ENCODE peak calls at places on chromosomes 2 and 18, in nine cellular contexts. I, V, K, D, Q, Y, J, S and N are unnamed samples.
A peak's percentile ranks its signal among the peaks of the same experiment; 100 is the strongest.

GRCh38 chr2:226184940-226185575 is 614.6 kb downstream of the IRS1 start:
- DNase-seq in K (no peak), D (no peak), V (no peak), Q (no peak), J (no peak), Y (no peak), S (no peak), I (no peak), N (no peak)

GRCh38 chr2:149451417-149452165 is 121.2 kb downstream of the LYPD6 start:
- DNase-seq in Y (no peak), J (no peak), V (no peak), D (peak; percentile 23), K (no peak), S (no peak), Q (no peak), I (no peak), N (no peak)

GRCh38 chr2:213098612-213099011 is 52.8 kb downstream of the IKZF2 start:
- DNase-seq in K (no peak), V (no peak), Y (no peak), S (peak; percentile 32), D (no peak), Q (no peak), I (no peak), J (no peak), N (no peak)

GRCh38 chr2:110717734-110718133 is 14.6 kb upstream of the ACOXL start:
- DNase-seq in V (no peak), K (peak; percentile 45), D (no peak), I (no peak), Y (no peak), J (no peak), S (peak; percentile 62), Q (no peak), N (no peak)

GRCh38 chr2:172613035-172613434 is 57.1 kb downstream of the PDK1 start:
- DNase-seq in S (no peak), V (no peak), Y (no peak), Q (no peak), J (no peak), I (no peak), K (no peak), D (peak; percentile 57), N (no peak)

GRCh38 chr2:168639501-168639900 is 162.9 kb upstream of the NOSTRIN start:
- DNase-seq in Y (peak; percentile 40), J (peak; percentile 12), I (no peak), V (no peak), K (peak; percentile 40), S (peak; percentile 37), Q (no peak), D (peak; percentile 29), N (no peak)

GRCh38 chr2:48890732-48891131 is 135.2 kb upstream of the LHCGR start:
- DNase-seq in S (no peak), J (no peak), Y (no peak), V (no peak), D (no peak), K (no peak), Q (no peak), I (no peak), N (no peak)

GRCh38 chr2:170771049-170771937 is 1.1 kb downstream of the ERICH2 start:
- DNase-seq in S (no peak), Y (peak; percentile 43), J (no peak), Q (no peak), D (no peak), K (no peak), I (no peak), V (peak; percentile 15), N (no peak)

GRCh38 chr2:74498500-74499268 is 719 bp downstream of the LBX2 start:
- DNase-seq in K (no peak), Y (peak; percentile 57), S (no peak), J (no peak), V (no peak), I (no peak), D (peak; percentile 41), Q (no peak), N (no peak)

GRCh38 chr18:58037163-58037562 is 6.9 kb upstream of the NEDD4L start:
- DNase-seq in S (no peak), K (no peak), Q (no peak), I (no peak), V (no peak), J (no peak), D (no peak), Y (no peak), N (no peak)

GRCh38 chr2:208311954-208312353 is 45.9 kb downstream of the PIKFYVE start:
- DNase-seq in K (no peak), V (no peak), I (no peak), S (no peak), Y (no peak), J (no peak), D (no peak), Q (no peak), N (no peak)

GRCh38 chr2:95388091-95388692 is 14.3 kb upstream of the FAHD2A start:
- DNase-seq in J (no peak), Q (no peak), K (no peak), D (no peak), S (no peak), Y (no peak), I (no peak), V (no peak), N (no peak)

GRCh38 chr2:8403871-8404270 is 278.0 kb upstream of the ID2 start:
- DNase-seq in D (no peak), Y (no peak), I (no peak), V (no peak), S (peak; percentile 23), J (no peak), K (no peak), Q (no peak), N (no peak)

GRCh38 chr2:102753563-102754159 is 8.2 kb upstream of the TMEM182 start:
- DNase-seq in Y (peak; percentile 64), S (peak; percentile 42), D (peak; percentile 39), K (no peak), I (peak; percentile 59), V (no peak), Q (no peak), J (no peak), N (no peak)

GRCh38 chr2:112906276-112906675 is 4.7 kb upstream of the IL37 start:
- DNase-seq in Q (no peak), J (no peak), V (no peak), D (no peak), K (no peak), I (no peak), S (no peak), Y (no peak), N (no peak)

GRCh38 chr2:76584474-76584873 is 873.8 kb upstream of the GCFC2 start:
- DNase-seq in V (no peak), Y (no peak), J (no peak), D (no peak), S (no peak), I (no peak), K (no peak), Q (no peak), N (no peak)

GRCh38 chr2:216635701-216636541 is 2.7 kb downstream of the IGFBP2 start:
- DNase-seq in Q (no peak), V (no peak), J (no peak), S (no peak), D (no peak), Y (peak; percentile 80), K (no peak), I (no peak), N (no peak)

GRCh38 chr2:4507706-4508105 is 804.3 kb downstream of the DCDC2C start:
- DNase-seq in J (no peak), Q (no peak), D (no peak), K (no peak), I (no peak), Y (no peak), V (no peak), S (no peak), N (no peak)

GRCh38 chr18:35982404-35983114 is 10.1 kb downstream of the RMP24 start:
- DNase-seq in I (no peak), K (no peak), Y (no peak), S (no peak), Q (no peak), J (no peak), D (no peak), V (no peak), N (no peak)

GRCh38 chr2:236629961-236630872 is 60.6 kb downstream of the ACKR3 start:
- DNase-seq in D (no peak), V (no peak), J (no peak), Q (no peak), K (no peak), Y (no peak), I (no peak), S (peak; percentile 2), N (no peak)

GRCh38 chr2:208373460-208374089 is 33.0 kb upstream of the PTH2R start:
- DNase-seq in K (no peak), I (no peak), Y (peak; percentile 58), S (peak; percentile 61), Q (peak; percentile 5), V (no peak), J (no peak), D (peak; percentile 68), N (no peak)

GRCh38 chr2:48250943-48251342 is 279.0 kb upstream of the STON1 start:
- DNase-seq in V (no peak), Y (no peak), S (peak; percentile 5), D (no peak), J (no peak), I (no peak), K (no peak), Q (no peak), N (peak; percentile 92)

GRCh38 chr2:143675006-143675405 is 545.8 kb downstream of the ARHGAP15 start:
- DNase-seq in D (no peak), K (no peak), I (no peak), Q (no peak), J (no peak), S (no peak), V (no peak), Y (no peak), N (no peak)

GRCh38 chr18:7945882-7946281 is 378.8 kb downstream of the PTPRM start:
- DNase-seq in I (no peak), Q (peak; percentile 42), Y (peak; percentile 97), J (peak; percentile 89), S (peak; percentile 53), K (no peak), D (no peak), V (no peak), N (no peak)

GRCh38 chr2:3470856-3471737 is 48.2 kb downstream of the ADI1 start:
- DNase-seq in Y (no peak), S (no peak), V (no peak), K (no peak), J (no peak), Q (no peak), D (no peak), I (no peak), N (no peak)

GRCh38 chr2:190477563-190478454 is 56.7 kb downstream of the NEMP2 start:
- DNase-seq in S (no peak), Q (no peak), K (no peak), J (no peak), Y (no peak), V (no peak), D (no peak), I (no peak), N (no peak)

GRCh38 chr2:30282721-30283120 is 51.4 kb downstream of the LBH start:
- DNase-seq in K (no peak), Q (no peak), S (no peak), I (no peak), J (no peak), D (no peak), V (no peak), Y (no peak), N (no peak)

GRCh38 chr2:42495234-42495581 is 1.4 kb upstream of the KCNG3 start:
- DNase-seq in D (no peak), K (no peak), J (no peak), Q (no peak), S (no peak), I (no peak), V (no peak), Y (no peak), N (no peak)

GRCh38 chr2:187422277-187422676 is 25.8 kb downstream of the CALCRL start:
- DNase-seq in I (no peak), Q (no peak), J (no peak), S (no peak), D (no peak), V (no peak), Y (no peak), K (no peak), N (no peak)

GRCh38 chr2:145654746-145655145 is 1134.8 kb upstream of the ZEB2 start:
- DNase-seq in Y (no peak), S (no peak), I (no peak), D (no peak), V (no peak), J (no peak), K (no peak), Q (no peak), N (no peak)

GRCh38 chr2:102726128-102727087 is 35.4 kb upstream of the TMEM182 start:
- DNase-seq in J (no peak), Y (no peak), V (no peak), Q (no peak), S (no peak), I (no peak), K (no peak), D (no peak), N (no peak)